ENCODE peak calls at places on chromosome 2, in five cellular contexts. L, E, A, Z and I are unnamed samples. For H3K4me1, the result is how much of the 10 kb centered on the place peaks cover.

GRCh38 chr2:148730085-148730484 is 85.5 kb downstream of the EPC2 start:
- DNase-seq in L (no peak), E (no peak), A (no peak), Z (no peak), I (no peak)

GRCh38 chr2:231376857-231377256 is 18.7 kb upstream of the B3GNT7 start:
- DNase-seq in L (no peak), E (no peak), A (no peak), Z (no peak), I (no peak)

GRCh38 chr2:3597567-3597966 is 2.7 kb downstream of the COLEC11 start:
- DNase-seq in L (no peak), E (peak), A (no peak), Z (no peak), I (no peak)

GRCh38 chr2:240250150-240250984 is 109.9 kb upstream of the OTOS start:
- DNase-seq in L (no peak), E (peak), A (no peak), Z (no peak), I (no peak)

GRCh38 chr2:170986566-170987258 is 57.7 kb downstream of the GORASP2 start:
- DNase-seq in L (no peak), E (no peak), A (no peak), Z (no peak), I (no peak)

GRCh38 chr2:50727940-50728339 is 304.0 kb downstream of the NRXN1 start:
- DNase-seq in L (no peak), E (no peak), A (no peak), Z (no peak), I (no peak)

GRCh38 chr2:143171817-143172216 is 42.6 kb downstream of the ARHGAP15 start:
- DNase-seq in L (no peak), E (no peak), A (no peak), Z (no peak), I (no peak)

GRCh38 chr2:53859354-53860159 is at the start of gene GPR75:
- DNase-seq in L (no peak), E (peak), A (no peak), Z (peak), I (peak)

GRCh38 chr2:28160986-28161425 is 231.7 kb upstream of the FOSL2 start:
- DNase-seq in L (no peak), E (no peak), A (no peak), Z (no peak), I (no peak)

GRCh38 chr2:228559774-228560415 is 378.4 kb upstream of the SPHKAP start:
- DNase-seq in L (no peak), E (no peak), A (no peak), Z (no peak), I (no peak)

GRCh38 chr2:175853110-175853509 is 149.0 kb downstream of the LNPK start:
- DNase-seq in L (no peak), E (no peak), A (no peak), Z (no peak), I (no peak)

GRCh38 chr2:52964916-52965530 is 802.6 kb upstream of the CHAC2 start:
- DNase-seq in L (no peak), E (no peak), A (no peak), Z (no peak), I (no peak)

GRCh38 chr2:142286618-142287017 is 155.8 kb upstream of the LRP1B start:
- DNase-seq in L (no peak), E (no peak), A (no peak), Z (no peak), I (no peak)

GRCh38 chr2:179104736-179105135 is 54.8 kb upstream of the CCDC141 start:
- DNase-seq in L (no peak), E (no peak), A (no peak), Z (no peak), I (no peak)

GRCh38 chr2:121355488-121355887 is 70.5 kb upstream of the TFCP2L1 start:
- DNase-seq in L (no peak), E (no peak), A (no peak), Z (no peak), I (no peak)

GRCh38 chr2:169999041-169999440 is 171.8 kb downstream of the UBR3 start:
- DNase-seq in L (no peak), E (no peak), A (no peak), Z (no peak), I (no peak)

GRCh38 chr2:105744091-105744908 is 412 bp upstream of the NCK2 start:
- DNase-seq in L (peak), E (peak), A (peak), Z (peak), I (peak)

GRCh38 chr2:231684314-231685223 is 23.8 kb upstream of the PTMA start:
- DNase-seq in L (no peak), E (no peak), A (no peak), Z (peak), I (peak)

GRCh38 chr2:239494578-239494977 is 93.8 kb upstream of the HDAC4 start:
- DNase-seq in L (no peak), E (no peak), A (no peak), Z (no peak), I (no peak)

GRCh38 chr2:14197293-14197692 is 435.2 kb upstream of the LRATD1 start:
- DNase-seq in L (no peak), E (no peak), A (no peak), Z (no peak), I (no peak)

GRCh38 chr2:160490760-160491367 is 2.7 kb downstream of the RBMS1 start:
- DNase-seq in L (no peak), E (no peak), A (no peak), Z (no peak), I (no peak)

GRCh38 chr2:43225093-43225787 is 1.2 kb downstream of the ZFP36L2 start:
- DNase-seq in L (peak), E (peak), A (peak), Z (peak), I (peak)

GRCh38 chr2:197869501-197870111 is 65.2 kb downstream of the PLCL1 start:
- DNase-seq in L (no peak), E (no peak), A (peak), Z (no peak), I (no peak)

GRCh38 chr2:15050483-15050882 is 418.0 kb downstream of the LRATD1 start:
- DNase-seq in L (no peak), E (no peak), A (no peak), Z (no peak), I (no peak)

GRCh38 chr2:23351388-23352141 is 33.4 kb upstream of the KLHL29 start:
- DNase-seq in L (peak), E (peak), A (no peak), Z (peak), I (peak)

GRCh38 chr2:20551231-20551944 is 99.5 kb downstream of the HS1BP3 start:
- DNase-seq in L (no peak), E (peak), A (no peak), Z (no peak), I (no peak)

GRCh38 chr2:173644146-173644545 is 289.5 kb downstream of the CDCA7 start:
- DNase-seq in L (no peak), E (no peak), A (no peak), Z (no peak), I (no peak)

GRCh38 chr2:241029599-241030332 is 31.3 kb downstream of the SNED1 start:
- DNase-seq in L (no peak), E (no peak), A (no peak), Z (no peak), I (no peak)

GRCh38 chr2:234459401-234460009 is 37.4 kb downstream of the ARL4C start:
- DNase-seq in L (no peak), E (no peak), A (no peak), Z (no peak), I (no peak)
- H3K4me1 ChIP-seq in L (under half), E (under half), A (under half), Z (under half), I (under half)

DNA sequence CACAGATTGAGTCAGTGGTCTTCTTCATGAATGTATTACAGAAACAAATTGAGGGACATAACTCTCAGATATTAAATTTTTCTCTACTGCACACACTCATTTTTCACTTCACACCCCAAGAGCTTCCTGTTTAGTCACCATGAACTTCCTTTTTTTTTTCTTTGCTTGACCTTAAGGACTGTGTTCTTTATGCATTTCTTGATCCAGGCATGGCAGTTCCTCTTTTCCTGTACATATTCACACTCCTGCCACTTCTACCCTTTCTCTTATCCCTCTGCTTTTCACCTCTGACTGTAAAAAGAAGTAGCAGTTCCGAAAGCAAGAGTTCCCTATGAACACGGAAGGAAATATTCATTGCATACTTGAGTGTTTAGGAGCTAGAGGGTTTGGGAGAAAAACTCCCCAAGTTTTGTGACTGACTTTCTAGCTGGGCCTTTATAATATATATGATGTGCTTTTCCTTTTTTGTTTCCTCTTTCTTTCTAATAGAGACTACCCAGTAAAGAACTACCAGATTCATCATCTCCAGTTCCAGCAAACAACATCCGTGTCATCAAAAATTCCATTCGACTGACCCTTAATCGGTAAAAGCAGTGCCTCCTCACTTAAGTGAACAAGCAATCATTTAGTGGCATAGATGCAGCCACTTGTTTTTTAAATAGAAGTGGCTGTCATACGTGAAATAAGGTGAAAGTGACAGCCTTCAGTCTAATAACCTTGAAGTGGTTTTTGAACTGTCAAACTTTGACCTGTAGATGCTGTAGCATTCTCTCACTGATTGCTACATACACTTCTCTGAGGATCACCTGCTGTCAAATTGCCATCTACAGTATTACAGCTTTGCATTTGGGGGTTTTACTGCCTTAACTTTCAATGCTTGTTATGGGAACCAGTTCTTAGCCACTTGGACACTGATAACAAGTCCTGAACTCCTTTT is 40.8 kb downstream of the PAPOLG start:
- DNase-seq in L (no peak), E (no peak), A (no peak), Z (no peak), I (no peak)
- H3K27ac ChIP-seq in L (no peak), E (no peak), A (no peak), Z (no peak), I (peak)

GRCh38 chr2:128359841-128360240 is 41.2 kb upstream of the HS6ST1 start:
- DNase-seq in L (peak), E (peak), A (no peak), Z (no peak), I (no peak)

GRCh38 chr2:128361376-128362131 is 42.9 kb upstream of the HS6ST1 start:
- DNase-seq in L (peak), E (peak), A (no peak), Z (peak), I (no peak)

GRCh38 chr2:128362186-128362888 is 43.7 kb upstream of the HS6ST1 start:
- DNase-seq in L (peak), E (peak), A (no peak), Z (no peak), I (no peak)

GRCh38 chr2:128358941-128359731 is 40.5 kb upstream of the HS6ST1 start:
- DNase-seq in L (peak), E (peak), A (no peak), Z (no peak), I (no peak)

GRCh38 chr2:128360711-128361110 is 42.0 kb upstream of the HS6ST1 start:
- DNase-seq in L (peak), E (no peak), A (no peak), Z (no peak), I (no peak)
- H3K4me3 ChIP-seq in L (no peak), E (no peak), A (no peak), Z (no peak), I (no peak)

DNA sequence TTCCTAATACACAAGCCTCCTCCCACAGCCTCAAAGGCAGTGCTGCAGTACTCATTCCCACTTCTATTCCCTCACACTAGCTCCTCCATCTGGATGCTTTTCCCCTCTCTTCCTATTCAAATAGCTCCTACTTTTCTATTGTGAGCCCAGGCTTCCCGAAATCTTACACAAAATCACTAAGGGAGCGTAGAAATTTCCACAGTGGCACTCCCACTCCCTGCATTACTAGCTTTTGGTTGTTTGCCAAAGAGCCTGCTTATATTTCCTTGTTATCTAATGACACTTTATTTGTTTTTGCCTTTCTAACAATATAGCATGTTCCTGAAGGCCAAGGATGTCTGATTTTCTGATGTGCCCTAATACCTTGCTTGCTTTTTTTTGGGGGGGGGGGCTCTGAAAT is 10.9 kb downstream of the EPAS1 start:
- DNase-seq in L (no peak), E (no peak), A (no peak), Z (no peak), I (no peak)
- H3K4me1 ChIP-seq in L (half or more), E (under half), A (under half), Z (half or more), I (half or more)

DNA sequence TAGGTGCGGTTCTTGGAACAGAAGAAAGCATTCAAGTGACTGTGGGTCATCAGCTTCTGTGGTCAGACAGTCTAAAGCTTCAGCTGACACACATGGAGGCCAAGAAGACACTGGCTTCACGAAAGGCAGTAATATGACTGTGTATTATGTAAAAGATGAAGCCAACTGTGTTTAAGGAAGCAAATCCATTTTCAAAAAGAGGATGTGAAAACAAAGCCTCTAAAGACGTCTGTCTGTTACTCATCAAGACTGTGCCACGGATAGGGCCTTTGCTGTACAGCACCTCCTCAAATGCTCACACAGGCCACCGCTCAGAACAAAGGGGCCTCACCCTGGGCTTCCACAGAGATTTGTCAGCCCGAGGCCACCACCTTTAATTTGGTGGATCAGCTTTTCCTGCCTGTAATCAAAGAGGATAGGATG is 21.1 kb upstream of the TMEM163 start:
- DNase-seq in L (no peak), E (no peak), A (no peak), Z (no peak), I (no peak)
- H3K27ac ChIP-seq in L (no peak), E (no peak), A (no peak), Z (no peak), I (no peak)

GRCh38 chr2:26182441-26182840 is 9.6 kb downstream of the GAREM2 start:
- DNase-seq in L (no peak), E (no peak), A (no peak), Z (no peak), I (no peak)

GRCh38 chr2:26177122-26177521 is 4.2 kb downstream of the GAREM2 start:
- DNase-seq in L (no peak), E (no peak), A (no peak), Z (no peak), I (no peak)

GRCh38 chr2:26178246-26178645 is 5.4 kb downstream of the GAREM2 start:
- DNase-seq in L (no peak), E (no peak), A (no peak), Z (no peak), I (no peak)

GRCh38 chr2:26178746-26179436 is 6.0 kb downstream of the GAREM2 start:
- DNase-seq in L (no peak), E (no peak), A (no peak), Z (peak), I (peak)

DNA sequence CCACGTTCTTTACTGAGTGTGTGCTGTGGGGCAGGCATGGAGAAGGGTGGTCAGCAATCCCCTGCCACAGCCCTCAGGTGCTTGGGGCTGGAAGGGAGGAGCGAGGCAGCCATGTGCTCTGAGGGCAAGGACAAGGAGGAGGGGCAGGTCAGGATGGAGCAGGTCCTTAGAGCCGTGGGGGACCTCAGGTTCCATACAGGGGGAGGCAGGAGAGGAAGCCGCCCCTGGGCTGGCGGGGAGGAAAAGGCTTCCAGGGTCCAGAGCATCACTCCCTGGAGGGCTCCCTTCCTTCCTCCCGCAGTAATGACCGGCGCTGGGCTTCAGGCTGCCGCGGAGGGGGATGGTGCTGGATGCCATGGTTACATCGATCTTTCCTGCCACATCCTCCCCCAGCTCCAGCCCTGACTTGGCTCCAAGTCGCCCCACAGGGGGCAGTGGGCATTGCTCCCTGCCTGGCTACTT is 6.6 kb downstream of the GAREM2 start:
- DNase-seq in L (no peak), E (no peak), A (no peak), Z (no peak), I (no peak)
- H3K4me3 ChIP-seq in L (peak), E (no peak), A (peak), Z (no peak), I (peak)

GRCh38 chr2:88615822-88616221 is 11.4 kb downstream of the EIF2AK3 start:
- DNase-seq in L (no peak), E (no peak), A (no peak), Z (no peak), I (no peak)

GRCh38 chr2:88624477-88624876 is 2.8 kb downstream of the EIF2AK3 start:
- DNase-seq in L (no peak), E (no peak), A (no peak), Z (peak), I (no peak)

GRCh38 chr2:88621432-88621831 is 5.8 kb downstream of the EIF2AK3 start:
- DNase-seq in L (no peak), E (no peak), A (no peak), Z (no peak), I (no peak)

GRCh38 chr2:88622307-88622706 is 5.0 kb downstream of the EIF2AK3 start:
- DNase-seq in L (no peak), E (no peak), A (no peak), Z (no peak), I (no peak)

GRCh38 chr2:88620015-88620414 is 7.2 kb downstream of the EIF2AK3 start:
- DNase-seq in L (no peak), E (no peak), A (no peak), Z (no peak), I (no peak)
- H3K4me1 ChIP-seq in L (under half), E (under half), A (under half), Z (half or more), I (half or more)

DNA sequence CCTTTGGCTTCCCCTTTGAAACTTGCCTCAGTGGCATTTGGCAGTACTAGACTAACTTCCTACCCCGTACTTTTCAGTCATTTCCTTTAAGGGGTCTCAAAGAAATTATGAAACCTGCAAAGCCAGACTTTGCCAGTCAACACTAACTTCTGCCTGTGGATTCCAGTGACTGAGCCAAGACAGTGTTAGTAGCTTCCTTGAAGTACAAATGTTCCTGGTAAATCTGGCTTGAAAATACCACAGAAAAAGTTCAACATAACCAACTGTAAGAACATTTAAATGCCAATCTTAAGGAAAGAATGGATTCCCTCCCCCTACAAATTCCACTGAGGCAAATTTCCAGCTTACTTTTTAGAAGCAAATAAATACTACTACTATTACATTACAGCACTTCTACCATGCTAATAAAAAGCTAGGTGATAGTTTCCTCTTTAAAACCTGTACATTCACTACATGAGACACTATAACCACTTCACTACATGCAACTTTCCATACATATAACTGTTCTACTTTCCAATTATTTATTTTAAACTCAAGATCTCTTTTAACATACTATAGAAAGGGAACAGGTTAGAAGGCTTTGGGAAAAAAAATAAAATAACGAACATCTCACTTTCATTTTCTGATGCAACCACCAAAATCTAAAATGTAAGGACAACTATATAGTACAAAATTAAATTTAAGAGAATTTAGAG is 2.4 kb downstream of the PELI1 start:
- DNase-seq in L (no peak), E (no peak), A (no peak), Z (no peak), I (no peak)
- H3K27ac ChIP-seq in L (peak), E (peak), A (peak), Z (no peak), I (peak)

DNA sequence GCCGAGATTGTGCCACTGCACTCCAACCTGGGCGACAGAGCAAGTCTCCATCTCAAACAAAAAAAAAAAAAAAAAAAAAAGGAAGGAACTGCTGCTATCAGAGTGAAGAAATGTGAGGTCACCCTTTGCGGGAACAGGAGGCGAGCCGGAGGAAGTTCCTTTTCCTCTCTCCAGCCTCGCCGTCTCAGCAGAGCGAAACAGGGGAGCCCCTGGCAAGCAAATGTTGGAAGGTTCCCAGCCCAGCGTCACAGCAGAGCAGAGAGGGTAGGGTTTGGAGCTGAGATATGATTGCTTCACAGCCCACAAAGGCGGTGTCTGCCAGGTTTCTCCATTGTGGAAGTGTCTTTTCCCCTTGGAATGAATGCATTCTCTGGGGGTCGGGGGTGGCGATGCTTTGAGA is 28.5 kb downstream of the SLC20A1 start:
- DNase-seq in L (peak), E (peak), A (no peak), Z (peak), I (peak)
- H3K4me3 ChIP-seq in L (no peak), E (no peak), A (no peak), Z (no peak), I (no peak)